ENCODE peak calls at places on chromosome 17, in nine cellular contexts. S is psoas muscle, C is cardiac fibroblast, O is HFF-Myc, U is fibroblast of mammary gland, Z is HFFc6, F is neural progenitor cell, J is AG10803, X is SK-N-SH. L is an unnamed sample.

GRCh38 chr17:41784207-41784744 is 2.2 kb downstream of the JUP start:
- DNase-seq in S (peak; percentile 73), C (peak; percentile 71), O (no peak), U (peak; percentile 67), Z (no peak), F (peak; percentile 76), J (no peak), X (peak; percentile 50), L (peak; percentile 96)

GRCh38 chr17:82242977-82243647 is 14.3 kb downstream of the SLC16A3 start:
- DNase-seq in S (peak; percentile 96), C (peak; percentile 90), O (no peak), U (peak; percentile 89), Z (peak; percentile 68), F (no peak), J (peak; percentile 88), X (peak; percentile 53), L (peak; percentile 95)

GRCh38 chr17:3993493-3994220 is 29.4 kb upstream of the ATP2A3 start:
- DNase-seq in S (peak; percentile 16), C (no peak), O (no peak), U (no peak), Z (no peak), F (no peak), J (no peak), X (no peak), L (no peak)

GRCh38 chr17:14672830-14673229 is 371.9 kb downstream of the HS3ST3B1 start:
- DNase-seq in S (no peak), C (peak; percentile 80), O (peak; percentile 27), U (peak; percentile 87), Z (peak; percentile 11), F (peak; percentile 49), J (peak; percentile 81), X (no peak), L (peak; percentile 80)

GRCh38 chr17:57186231-57187019 is 69.9 kb upstream of the MSI2 start:
- DNase-seq in S (no peak), C (no peak), O (no peak), U (no peak), Z (no peak), F (no peak), J (no peak), X (no peak), L (no peak)

GRCh38 chr17:43664096-43664495 is 2.4 kb upstream of the MEOX1 start:
- DNase-seq in S (no peak), C (no peak), O (no peak), U (no peak), Z (no peak), F (no peak), J (no peak), X (no peak), L (no peak)

GRCh38 chr17:75830168-75831031 is 13.8 kb downstream of the UNC13D start:
- DNase-seq in S (no peak), C (no peak), O (no peak), U (no peak), Z (no peak), F (peak; percentile 71), J (no peak), X (peak; percentile 88), L (no peak)

GRCh38 chr17:8481089-8481488 is 45.4 kb downstream of the NDEL1 start:
- DNase-seq in S (no peak), C (no peak), O (no peak), U (no peak), Z (no peak), F (no peak), J (no peak), X (no peak), L (no peak)

GRCh38 chr17:79400989-79401703 is 209.7 kb downstream of the RBFOX3 start:
- DNase-seq in S (peak; percentile 78), C (peak; percentile 60), O (peak; percentile 10), U (peak; percentile 45), Z (peak; percentile 37), F (peak; percentile 84), J (peak; percentile 34), X (peak; percentile 94), L (peak; percentile 60)

GRCh38 chr17:66169839-66170238 is 22.1 kb downstream of the CEP112 start:
- DNase-seq in S (no peak), C (no peak), O (no peak), U (no peak), Z (no peak), F (no peak), J (peak; percentile 3), X (no peak), L (no peak)

DNA sequence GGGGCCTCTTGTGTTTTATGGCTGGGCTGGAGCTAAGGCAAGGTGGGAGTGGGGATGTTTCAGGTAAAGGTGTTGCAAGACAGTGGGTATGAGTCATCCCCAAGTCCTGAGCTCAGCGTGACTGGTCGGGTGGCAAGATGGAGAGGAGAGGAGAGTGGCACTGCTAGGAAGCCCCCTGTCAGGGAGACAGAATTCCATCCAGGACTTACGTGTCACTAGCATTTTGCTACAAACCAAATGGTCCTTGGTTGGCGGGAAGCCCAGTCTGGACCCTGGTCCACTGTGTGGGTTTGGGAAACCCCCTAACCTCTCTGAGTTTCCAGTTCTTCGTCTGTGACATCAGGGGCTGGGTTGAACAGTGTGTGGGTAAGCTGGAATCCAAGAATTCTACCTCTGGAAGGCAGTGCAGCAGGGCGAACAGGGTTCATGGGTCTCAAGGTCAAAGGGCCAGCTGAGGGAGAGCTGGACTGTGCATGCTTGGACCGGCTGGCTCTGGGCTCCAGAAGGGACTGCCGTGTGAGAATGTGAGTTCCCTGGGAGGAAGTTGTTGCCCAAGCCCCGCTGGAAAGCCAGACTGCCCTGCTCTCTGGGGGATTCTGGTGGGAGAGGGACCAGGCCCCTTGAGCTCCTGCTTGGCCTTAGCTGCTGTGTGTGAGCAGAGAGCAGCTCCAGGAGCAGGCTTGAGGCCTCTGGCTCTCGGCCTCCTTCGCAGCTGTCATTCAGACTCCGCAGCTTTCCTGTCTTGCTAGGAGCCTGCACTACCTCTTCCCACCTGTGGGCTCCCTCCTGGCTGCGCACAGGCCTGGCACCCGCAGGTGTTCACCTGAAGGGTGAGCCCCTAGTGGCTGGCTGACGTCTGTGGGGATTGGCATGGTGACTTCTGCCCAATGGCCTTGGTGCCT is 84.5 kb downstream of the NT5M start:
- DNase-seq in S (peak; percentile 58), C (no peak), O (no peak), U (no peak), Z (no peak), F (peak; percentile 45), J (no peak), X (no peak), L (peak; percentile 70)
- TF ChIP-seq CTCF in S (no peak), C (peak; percentile 48), O (peak; percentile 24), U (peak; percentile 7), Z (peak; percentile 63), F (peak; percentile 49), J (no peak), X (peak; percentile 30), L (peak; percentile 30)

GRCh38 chr17:61485067-61485775 is 33.0 kb downstream of the TBX4 start:
- DNase-seq in S (no peak), C (no peak), O (no peak), U (peak; percentile 19), Z (no peak), F (no peak), J (no peak), X (no peak), L (no peak)

GRCh38 chr17:61484174-61484573 is 32.0 kb downstream of the TBX4 start:
- DNase-seq in S (no peak), C (no peak), O (no peak), U (no peak), Z (no peak), F (no peak), J (peak; percentile 17), X (peak; percentile 67), L (no peak)

GRCh38 chr17:61487668-61488595 is 35.7 kb downstream of the TBX4 start:
- DNase-seq in S (no peak), C (no peak), O (no peak), U (no peak), Z (no peak), F (no peak), J (no peak), X (peak; percentile 64), L (no peak)

GRCh38 chr17:61487161-61487654 is 35.0 kb downstream of the TBX4 start:
- DNase-seq in S (no peak), C (no peak), O (no peak), U (peak; percentile 16), Z (no peak), F (no peak), J (no peak), X (peak; percentile 74), L (no peak)

GRCh38 chr17:61486135-61487120 is 34.2 kb downstream of the TBX4 start:
- DNase-seq in S (no peak), C (no peak), O (no peak), U (no peak), Z (peak; percentile 67), F (peak; percentile 44), J (no peak), X (peak; percentile 80), L (no peak)
- TF ChIP-seq CTCF in S (no peak), C (no peak), O (no peak), U (no peak), Z (peak; percentile 46), F (peak; percentile 9), J (no peak), X (no peak), L (no peak)

GRCh38 chr17:81138500-81138899 is 26.8 kb upstream of the PVALEF start:
- DNase-seq in S (no peak), C (no peak), O (no peak), U (no peak), Z (no peak), F (no peak), J (no peak), X (no peak), L (no peak)

GRCh38 chr17:81136366-81136765 is 28.9 kb upstream of the PVALEF start:
- DNase-seq in S (no peak), C (no peak), O (no peak), U (no peak), Z (no peak), F (no peak), J (no peak), X (no peak), L (no peak)

GRCh38 chr17:81139428-81139827 is 25.9 kb upstream of the PVALEF start:
- DNase-seq in S (no peak), C (no peak), O (no peak), U (no peak), Z (no peak), F (no peak), J (no peak), X (no peak), L (no peak)

GRCh38 chr17:81137248-81137647 is 28.1 kb upstream of the PVALEF start:
- DNase-seq in S (no peak), C (no peak), O (no peak), U (no peak), Z (no peak), F (no peak), J (no peak), X (no peak), L (no peak)

GRCh38 chr17:81138083-81138482 is 27.2 kb upstream of the PVALEF start:
- DNase-seq in S (no peak), C (no peak), O (no peak), U (no peak), Z (no peak), F (no peak), J (no peak), X (no peak), L (no peak)
- TF ChIP-seq CTCF in S (no peak), C (no peak), O (no peak), U (no peak), Z (no peak), F (no peak), J (no peak), X (no peak), L (no peak)

GRCh38 chr17:2724783-2725164 is 13.2 kb upstream of the CLUH start:
- DNase-seq in S (no peak), C (peak; percentile 29), O (no peak), U (peak; percentile 37), Z (no peak), F (peak; percentile 91), J (peak; percentile 25), X (no peak), L (no peak)
- TF ChIP-seq CTCF in S (peak; percentile 15), C (no peak), O (no peak), U (no peak), Z (no peak), F (peak; percentile 34), J (no peak), X (no peak), L (no peak)